ENCODE peak calls at places on chromosome 18, in eight cellular contexts. T is retina, A is lower lobe of right lung, K is T-helper 2 cell, B is NCI-H2081, H is heart left ventricle, J is astrocyte of the spinal cord, V is A549. E is an unnamed sample.
A peak's percentile ranks its signal among the peaks of the same experiment; 100 is the strongest.

GRCh38 chr18:70288851-70289328 is at the start of gene SOCS6:
- DNase-seq in J (peak; percentile 58), A (peak; percentile 74), K (peak; percentile 64), H (peak; percentile 73), V (no peak), T (peak; percentile 80), B (peak; percentile 69), E (peak; percentile 83)

GRCh38 chr18:53028565-53028964 is 688.6 kb downstream of the DCC start:
- DNase-seq in V (no peak), T (no peak), H (no peak), J (no peak), A (no peak), K (no peak), B (no peak), E (no peak)

GRCh38 chr18:76450912-76451421 is 44.1 kb downstream of the ZNF516 start:
- DNase-seq in B (peak; percentile 60), T (peak; percentile 63), V (no peak), J (no peak), A (peak; percentile 61), H (peak; percentile 73), K (no peak), E (no peak)

GRCh38 chr18:69580107-69580506 is 179.4 kb downstream of the DOK6 start:
- DNase-seq in K (peak; percentile 52), B (no peak), J (no peak), H (no peak), V (no peak), A (no peak), T (no peak), E (no peak)

GRCh38 chr18:58993260-58993659 is 128.6 kb downstream of the ZNF532 start:
- DNase-seq in K (no peak), H (peak; percentile 33), J (peak; percentile 92), T (no peak), B (no peak), A (no peak), V (peak; percentile 49), E (no peak)

GRCh38 chr18:13217466-13217961 is 1.0 kb upstream of the LDLRAD4 start:
- DNase-seq in A (peak; percentile 70), H (peak; percentile 78), V (no peak), K (peak; percentile 65), T (peak; percentile 85), B (peak; percentile 28), J (peak; percentile 19), E (peak; percentile 89)

GRCh38 chr18:54690198-54690597 is 99.2 kb downstream of the DYNAP start:
- DNase-seq in H (no peak), K (no peak), B (no peak), T (no peak), V (no peak), J (peak; percentile 54), A (no peak), E (no peak)

GRCh38 chr18:34661464-34662087 is 48.5 kb upstream of the DTNA start:
- DNase-seq in K (peak; percentile 19), V (peak; percentile 25), H (no peak), J (peak; percentile 56), B (peak; percentile 65), A (no peak), T (peak; percentile 66), E (no peak)

GRCh38 chr18:12255626-12256026 is 1.5 kb downstream of the CIDEA start:
- DNase-seq in A (no peak), H (no peak), T (no peak), B (no peak), V (no peak), K (no peak), J (no peak), E (no peak)

GRCh38 chr18:60452424-60452823 is 79.8 kb upstream of the MC4R start:
- DNase-seq in B (peak; percentile 28), A (no peak), K (no peak), H (no peak), T (no peak), J (peak; percentile 73), V (no peak), E (no peak)

GRCh38 chr18:37266290-37266689 is 299.3 kb downstream of the CELF4 start:
- DNase-seq in V (no peak), B (no peak), A (no peak), K (no peak), H (no peak), T (no peak), J (no peak), E (no peak)

GRCh38 chr18:79887181-79888000 is 64.1 kb downstream of the SLC66A2 start:
- DNase-seq in H (no peak), A (peak; percentile 41), K (no peak), T (no peak), V (no peak), J (no peak), B (no peak), E (peak; percentile 64)

GRCh38 chr18:3604626-3605408 is 154.8 kb downstream of the TGIF1 start:
- DNase-seq in J (peak; percentile 95), A (no peak), H (no peak), T (peak; percentile 50), B (no peak), V (no peak), K (peak; percentile 90), E (no peak)

GRCh38 chr18:22032392-22032961 is 136.9 kb upstream of the GATA6 start:
- DNase-seq in H (no peak), T (no peak), J (peak; percentile 93), A (no peak), B (no peak), K (no peak), V (peak; percentile 81), E (no peak)

GRCh38 chr18:24022141-24022540 is 7.6 kb downstream of the TTC39C start:
- DNase-seq in T (no peak), B (no peak), A (no peak), H (no peak), V (no peak), J (peak; percentile 79), K (no peak), E (no peak)

GRCh38 chr18:75200644-75201272 is 8.2 kb downstream of the PTGR3 start:
- DNase-seq in H (no peak), K (peak; percentile 31), T (no peak), B (no peak), V (no peak), J (peak; percentile 28), A (no peak), E (no peak)

GRCh38 chr18:48157956-48158355 is 227.5 kb upstream of the SMAD2 start:
- DNase-seq in B (peak; percentile 26), H (no peak), J (no peak), A (no peak), K (no peak), V (no peak), T (no peak), E (peak; percentile 16)

GRCh38 chr18:55422456-55423185 is 165.4 kb downstream of the TCF4 start:
- DNase-seq in J (peak; percentile 42), B (peak; percentile 72), A (no peak), K (no peak), V (no peak), T (peak; percentile 69), H (peak; percentile 78), E (peak; percentile 63)

GRCh38 chr18:10965104-10965503 is 184.3 kb downstream of the PIEZO2 start:
- DNase-seq in J (no peak), H (no peak), A (no peak), V (no peak), B (no peak), K (no peak), T (no peak), E (no peak)

GRCh38 chr18:3455938-3456685 is 6.1 kb downstream of the TGIF1 start:
- DNase-seq in H (no peak), K (no peak), J (peak; percentile 64), B (peak; percentile 4), V (no peak), T (no peak), A (no peak), E (no peak)

GRCh38 chr18:46373787-46374186 is 269.6 kb downstream of the HAUS1 start:
- DNase-seq in A (no peak), B (no peak), H (no peak), K (no peak), V (no peak), T (peak; percentile 78), J (no peak), E (no peak)